ENCODE peak calls at places on chromosomes 5 and 9, in ten cellular contexts. D is ovary, S is sigmoid colon, Z is stomach, J is transverse colon, B is suprapubic skin, H is esophagus muscularis mucosa, O is HepG2, A is K562, R is tibial nerve. U is an unnamed sample. For H3K27me3, the result is how much of the 10 kb centered on the place peaks cover.

GRCh38 chr5:140262221-140262620 is 40.7 kb downstream of the PFDN1 start:
- DNase-seq in D (no peak), S (no peak), Z (no peak), J (no peak), B (no peak), H (peak), O (no peak), A (no peak), R (no peak), U (no peak)

GRCh38 chr5:98927988-98928801 is 612 bp downstream of the CHD1 start:
- DNase-seq in D (peak), S (peak), Z (peak), J (peak), B (peak), H (peak), O (peak), A (peak), R (peak), U (peak)

GRCh38 chr5:10367586-10367985 is 14.1 kb downstream of the MARCHF6 start:
- DNase-seq in D (no peak), S (no peak), Z (no peak), J (no peak), B (no peak), H (no peak), O (no peak), A (no peak), R (no peak), U (no peak)

GRCh38 chr5:16881253-16881652 is 54.8 kb downstream of the MYO10 start:
- DNase-seq in D (no peak), S (no peak), Z (no peak), J (no peak), B (no peak), H (no peak), O (peak), A (no peak), R (no peak), U (no peak)

GRCh38 chr9:130430734-130431535 is 13.8 kb upstream of the ASS1 start:
- DNase-seq in D (no peak), S (no peak), Z (no peak), J (no peak), B (no peak), H (no peak), O (no peak), A (no peak), R (no peak), U (peak)

GRCh38 chr9:13513710-13514444 is 234.4 kb upstream of the MPDZ start:
- DNase-seq in D (no peak), S (no peak), Z (no peak), J (no peak), B (no peak), H (no peak), O (no peak), A (no peak), R (no peak), U (no peak)

GRCh38 chr5:55820488-55820887 is 30.7 kb upstream of the IL31RA start:
- DNase-seq in D (no peak), S (no peak), Z (no peak), J (no peak), B (no peak), H (no peak), O (no peak), A (no peak), R (no peak), U (no peak)

GRCh38 chr9:73089304-73089985 is 62.2 kb upstream of the ANXA1 start:
- DNase-seq in D (no peak), S (no peak), Z (no peak), J (no peak), B (no peak), H (no peak), O (no peak), A (no peak), R (no peak), U (no peak)

GRCh38 chr5:34552686-34553085 is 103.4 kb upstream of the RAI14 start:
- DNase-seq in D (no peak), S (no peak), Z (no peak), J (no peak), B (no peak), H (no peak), O (no peak), A (no peak), R (no peak), U (no peak)

GRCh38 chr9:37617837-37618236 is 25.4 kb upstream of the TOMM5 start:
- DNase-seq in D (no peak), S (no peak), Z (no peak), J (no peak), B (no peak), H (no peak), O (no peak), A (no peak), R (no peak), U (no peak)

GRCh38 chr9:86946712-86947145 is 577 bp downstream of the GAS1 start:
- DNase-seq in D (no peak), S (peak), Z (peak), J (peak), B (peak), H (no peak), O (no peak), A (no peak), R (peak), U (peak)

GRCh38 chr5:138692370-138692769 is 60.9 kb upstream of the CTNNA1 start:
- DNase-seq in D (no peak), S (no peak), Z (no peak), J (no peak), B (no peak), H (no peak), O (no peak), A (no peak), R (no peak), U (no peak)

GRCh38 chr5:176413255-176413565 is 3.1 kb downstream of the CLTB start:
- DNase-seq in D (no peak), S (no peak), Z (no peak), J (no peak), B (peak), H (no peak), O (no peak), A (no peak), R (no peak), U (no peak)

GRCh38 chr5:120297621-120298020 is 166.5 kb upstream of the PRR16 start:
- DNase-seq in D (no peak), S (no peak), Z (no peak), J (no peak), B (no peak), H (no peak), O (no peak), A (no peak), R (no peak), U (no peak)

GRCh38 chr9:82938426-82938825 is 124.5 kb downstream of the RASEF start:
- DNase-seq in D (no peak), S (no peak), Z (no peak), J (no peak), B (no peak), H (no peak), O (no peak), A (no peak), R (no peak), U (no peak)

GRCh38 chr5:61023131-61023530 is 78.1 kb downstream of the NDUFAF2 start:
- DNase-seq in D (no peak), S (no peak), Z (no peak), J (no peak), B (no peak), H (no peak), O (no peak), A (no peak), R (no peak), U (no peak)

GRCh38 chr5:9514968-9515367 is 30.9 kb downstream of the SEMA5A start:
- DNase-seq in D (no peak), S (no peak), Z (no peak), J (no peak), B (no peak), H (no peak), O (no peak), A (no peak), R (no peak), U (no peak)

GRCh38 chr5:172906436-172906835 is 52.8 kb upstream of the RPL26L1 start:
- DNase-seq in D (no peak), S (no peak), Z (no peak), J (no peak), B (no peak), H (no peak), O (no peak), A (no peak), R (no peak), U (no peak)

GRCh38 chr5:3604501-3604900 is 8.9 kb downstream of the IRX1 start:
- DNase-seq in D (no peak), S (no peak), Z (no peak), J (no peak), B (no peak), H (no peak), O (no peak), A (no peak), R (no peak), U (no peak)
- H3K27me3 ChIP-seq in D (under half), S (under half), Z (under half), J (half or more), B (under half), H (under half), O (under half), A (half or more), R (half or more), U (under half)

GRCh38 chr5:157516626-157517325 is 56.8 kb downstream of the NIPAL4 start:
- DNase-seq in D (peak), S (peak), Z (no peak), J (peak), B (no peak), H (no peak), O (no peak), A (no peak), R (no peak), U (no peak)
- TF ChIP-seq EP300 in D (no peak), S (no peak), Z (peak), J (no peak), B (no peak), H (peak), O (no peak), A (no peak), R (peak), U (no peak)

DNA sequence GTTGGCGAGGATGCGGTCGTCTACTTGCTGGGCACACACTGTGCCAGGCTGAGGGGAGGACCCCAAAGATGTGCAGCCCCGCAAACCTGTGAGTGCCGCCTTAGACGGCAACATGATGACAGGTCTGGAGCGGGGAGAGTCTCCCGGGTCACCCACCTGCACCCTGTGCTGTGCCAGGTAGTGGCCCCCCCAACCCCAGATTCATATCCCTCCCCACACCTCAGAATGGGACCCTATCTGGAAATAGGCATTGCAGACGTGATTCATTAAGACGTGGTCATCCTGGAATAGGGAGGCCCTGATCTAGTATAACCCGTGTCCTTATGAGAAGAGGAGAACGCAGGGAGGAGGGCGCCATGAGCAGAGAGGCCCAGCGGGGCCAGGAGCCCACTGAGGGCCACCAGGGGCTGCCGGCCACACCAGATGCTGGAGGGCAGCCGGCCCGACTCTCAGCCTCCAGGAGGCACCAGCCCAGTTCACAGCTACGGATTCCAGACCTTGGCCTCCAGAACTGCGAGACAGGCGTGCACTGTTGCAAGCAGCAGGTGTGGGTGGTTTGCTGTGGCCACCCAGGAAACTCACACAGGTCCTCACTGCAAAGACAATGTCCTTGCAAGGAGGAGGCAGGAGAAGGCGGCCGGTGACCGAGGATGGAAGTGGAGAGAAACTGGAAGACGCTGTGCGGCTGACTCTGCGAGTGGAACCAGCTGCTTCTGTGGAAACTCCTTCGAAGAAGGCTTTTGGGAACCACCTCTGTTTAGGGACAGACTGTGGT is 131.9 kb upstream of the LPCAT1 start:
- DNase-seq in D (no peak), S (no peak), Z (no peak), J (no peak), B (no peak), H (no peak), O (no peak), A (no peak), R (no peak), U (peak)
- H3K27me3 ChIP-seq in D (under half), S (under half), Z (under half), J (half or more), B (half or more), H (under half), O (half or more), A (half or more), R (half or more), U (under half)

GRCh38 chr9:135525241-135526088 is 4.2 kb downstream of the LCN1 start:
- DNase-seq in D (no peak), S (peak), Z (peak), J (no peak), B (peak), H (no peak), O (no peak), A (no peak), R (no peak), U (no peak)
- TF ChIP-seq EP300 in D (no peak), S (no peak), Z (no peak), J (no peak), B (no peak), H (no peak), O (no peak), A (no peak), R (no peak), U (no peak)

GRCh38 chr9:135488527-135488926 is 8.9 kb downstream of the PPP1R26 start:
- DNase-seq in D (no peak), S (peak), Z (no peak), J (no peak), B (no peak), H (no peak), O (no peak), A (no peak), R (no peak), U (no peak)
- H3K27me3 ChIP-seq in D (under half), S (under half), Z (under half), J (under half), B (under half), H (under half), O (under half), A (under half), R (under half), U (under half)

GRCh38 chr9:110049699-110050450 is 158.1 kb downstream of the C9orf152 start:
- DNase-seq in D (no peak), S (peak), Z (peak), J (peak), B (no peak), H (no peak), O (no peak), A (no peak), R (no peak), U (peak)
- TF ChIP-seq EP300 in D (no peak), S (no peak), Z (no peak), J (no peak), B (no peak), H (no peak), O (no peak), A (no peak), R (no peak), U (no peak)

DNA sequence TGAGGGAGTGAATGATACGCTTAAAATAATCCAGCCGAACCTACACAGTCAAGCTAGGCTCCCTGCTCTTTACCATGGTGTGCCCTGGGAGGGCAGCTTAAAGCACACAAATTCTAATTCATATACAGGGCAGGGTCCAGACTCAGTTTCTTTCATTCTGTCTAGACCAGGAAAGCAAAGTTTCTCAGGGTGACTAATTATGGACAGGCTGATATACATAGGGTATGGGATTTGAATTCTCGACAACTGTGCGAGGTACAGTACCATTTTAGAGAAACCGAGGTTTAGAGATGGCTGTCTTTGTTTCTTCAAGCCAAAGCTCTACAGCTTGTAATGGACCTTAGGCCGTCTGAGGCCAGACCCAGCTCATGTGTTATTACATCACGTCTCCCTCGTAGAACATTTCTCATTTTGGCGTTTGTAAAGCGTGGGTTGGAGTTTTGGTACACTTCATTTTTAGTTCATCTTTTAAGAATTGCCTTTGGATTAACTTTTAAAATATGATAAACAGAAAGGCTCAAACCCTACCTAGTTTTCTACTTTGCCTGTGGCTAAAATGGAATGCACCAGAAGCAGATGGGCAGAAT is 2.8 kb downstream of the PTGER4 start:
- DNase-seq in D (no peak), S (peak), Z (no peak), J (no peak), B (no peak), H (no peak), O (no peak), A (no peak), R (no peak), U (no peak)
- H3K27me3 ChIP-seq in D (under half), S (under half), Z (under half), J (under half), B (under half), H (under half), O (under half), A (under half), R (under half), U (under half)